ENCODE peak calls at places on chromosome 3, in eight cellular contexts. I, Z, Q, C, R, P, J and E are unnamed samples.

GRCh38 chr3:40120816-40121215 is 188.7 kb upstream of the EIF1B start:
- DNase-seq in P (peak), I (peak), J (no peak), Z (no peak), R (no peak), C (no peak), Q (no peak), E (no peak)

GRCh38 chr3:114892117-114892870 is 254.8 kb downstream of the ZBTB20 start:
- DNase-seq in Z (peak), P (no peak), I (no peak), Q (no peak), C (no peak), R (no peak), J (no peak), E (peak)

GRCh38 chr3:38493019-38493418 is 3.1 kb upstream of the EXOG start:
- DNase-seq in Q (no peak), C (no peak), I (peak), R (no peak), P (peak), J (no peak), Z (no peak), E (no peak)

GRCh38 chr3:83193526-83193925 is 1432.1 kb upstream of the GBE1 start:
- DNase-seq in R (no peak), Q (no peak), I (no peak), J (no peak), C (no peak), P (no peak), Z (no peak), E (no peak)

GRCh38 chr3:98780343-98780742 is 17.2 kb downstream of the ST3GAL6 start:
- DNase-seq in Q (no peak), C (no peak), Z (no peak), J (no peak), I (no peak), R (no peak), P (no peak), E (no peak)

GRCh38 chr3:49856181-49857005 is at the start of gene TRAIP:
- DNase-seq in C (peak), J (peak), Z (peak), P (peak), Q (peak), I (peak), R (peak), E (peak)

GRCh38 chr3:123341871-123342630 is 106.8 kb downstream of the ADCY5 start:
- DNase-seq in Q (no peak), J (peak), I (no peak), C (no peak), Z (no peak), P (no peak), R (no peak), E (no peak)

GRCh38 chr3:149969945-149970715 is 565 bp downstream of the PFN2 start:
- DNase-seq in I (peak), Q (peak), P (peak), Z (peak), R (peak), J (peak), C (peak), E (peak)

GRCh38 chr3:189588818-189589569 is 42.2 kb upstream of the TP63 start:
- DNase-seq in Z (no peak), J (no peak), P (no peak), R (no peak), Q (no peak), C (no peak), I (no peak), E (no peak)

GRCh38 chr3:11818033-11818432 is 28.7 kb downstream of the TAMM41 start:
- DNase-seq in P (no peak), R (no peak), Z (no peak), I (no peak), Q (no peak), J (no peak), C (no peak), E (no peak)

GRCh38 chr3:134992180-134992579 is 197.1 kb downstream of the EPHB1 start:
- DNase-seq in Q (no peak), I (no peak), Z (no peak), R (no peak), C (peak), J (no peak), P (no peak), E (no peak)

GRCh38 chr3:167837430-167837829 is 101.9 kb downstream of the SERPINI1 start:
- DNase-seq in I (no peak), P (no peak), J (no peak), R (no peak), Q (no peak), Z (no peak), C (peak), E (no peak)

GRCh38 chr3:161964856-161965255 is 468.2 kb downstream of the OTOL1 start:
- DNase-seq in I (no peak), P (no peak), J (no peak), R (no peak), Z (no peak), Q (no peak), C (no peak), E (no peak)

GRCh38 chr3:111781561-111782446 is 77.3 kb upstream of the PHLDB2 start:
- DNase-seq in Z (no peak), R (no peak), I (no peak), P (no peak), Q (no peak), J (no peak), C (no peak), E (no peak)

GRCh38 chr3:168495932-168496331 is 400.2 kb upstream of the GOLIM4 start:
- DNase-seq in I (no peak), J (no peak), Q (no peak), C (no peak), Z (no peak), R (no peak), P (no peak), E (no peak)

GRCh38 chr3:148697311-148698189 is at the start of gene AGTR1:
- DNase-seq in R (no peak), J (peak), C (no peak), Q (no peak), Z (no peak), I (peak), P (peak), E (peak)

GRCh38 chr3:159669024-159669476 is 319.6 kb upstream of the IL12A start:
- DNase-seq in R (no peak), Q (no peak), C (no peak), Z (no peak), P (no peak), I (no peak), J (no peak), E (no peak)

GRCh38 chr3:15646924-15647511 is 45.5 kb downstream of the BTD start:
- DNase-seq in R (no peak), P (peak), I (peak), Z (no peak), C (no peak), J (peak), Q (no peak), E (no peak)